ENCODE peak calls at places on chromosome 21, in five cellular contexts. A is fibroblast of lung, Y is adrenal gland, F is coronary artery, S is hepatocyte. E is an unnamed sample.
A peak's percentile ranks its signal among the peaks of the same experiment; 100 is the strongest.

GRCh38 chr21:42518626-42519025 is 5.0 kb downstream of the SLC37A1 start:
- DNase-seq in A (no peak), Y (no peak), F (no peak), S (no peak), E (no peak)

GRCh38 chr21:44552136-44552535 is 831 bp upstream of the KRTAP10-2 start:
- DNase-seq in A (no peak), Y (no peak), F (no peak), S (no peak), E (no peak)

GRCh38 chr21:43364851-43365424 is 62.0 kb downstream of the SIK1 start:
- DNase-seq in A (no peak), Y (no peak), F (no peak), S (peak; percentile 46), E (no peak)

GRCh38 chr21:46509760-46510159 is 51.1 kb downstream of the DIP2A start:
- DNase-seq in A (peak; percentile 56), Y (peak; percentile 53), F (no peak), S (peak; percentile 52), E (no peak)

GRCh38 chr21:44914176-44914874 is 6.4 kb downstream of the ITGB2 start:
- DNase-seq in A (no peak), Y (no peak), F (no peak), S (no peak), E (no peak)

GRCh38 chr21:41620982-41621381 is 113.0 kb upstream of the TMPRSS2 start:
- DNase-seq in A (peak; percentile 71), Y (no peak), F (no peak), S (no peak), E (no peak)

GRCh38 chr21:29092102-29092959 is 18.9 kb upstream of the CCT8 start:
- DNase-seq in A (peak; percentile 65), Y (peak; percentile 63), F (no peak), S (no peak), E (no peak)

GRCh38 chr21:42649122-42650032 is 4.0 kb upstream of the PDE9A start:
- DNase-seq in A (no peak), Y (no peak), F (no peak), S (no peak), E (no peak)

GRCh38 chr21:25383545-25383944 is 223.7 kb downstream of the MRPL39 start:
- DNase-seq in A (no peak), Y (no peak), F (no peak), S (no peak), E (no peak)
- H3K4me3 ChIP-seq in A (no peak overlapping the region), Y (no peak overlapping the region), F (no peak overlapping the region), S (no peak overlapping the region), E (no peak overlapping the region)

GRCh38 chr21:32279377-32279680 is 480 bp upstream of the MIS18A start:
- DNase-seq in A (no peak), Y (no peak), F (no peak), S (no peak), E (no peak)
- TF ChIP-seq CTCF in A (no peak), Y (no peak), F (no peak), S (no peak), E (no peak)

DNA sequence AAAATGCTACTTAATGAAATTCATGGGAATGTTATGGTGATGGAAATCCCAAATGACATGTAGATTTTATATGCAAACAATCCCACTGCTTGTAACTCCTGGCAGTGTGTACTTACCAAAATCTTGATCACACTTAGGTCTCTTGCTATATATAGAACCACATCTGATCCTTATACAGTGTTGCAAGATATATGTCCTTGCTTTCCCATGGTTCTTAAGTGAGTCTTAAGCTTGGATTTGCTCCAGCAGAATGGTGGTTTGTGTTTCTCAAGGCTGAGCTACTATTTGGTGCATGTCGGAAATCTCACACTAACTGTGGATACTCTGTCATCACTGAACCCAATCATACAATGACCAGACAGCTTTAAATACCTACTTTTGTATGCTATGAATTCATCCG is 50.0 kb downstream of the KCNJ15 start:
- DNase-seq in A (peak; percentile 99), Y (no peak), F (no peak), S (peak; percentile 39), E (no peak)
- H3K4me3 ChIP-seq in A (peak overlapping the region; percentile 22), Y (no peak overlapping the region), F (no peak overlapping the region), S (no peak overlapping the region), E (no peak overlapping the region)

DNA sequence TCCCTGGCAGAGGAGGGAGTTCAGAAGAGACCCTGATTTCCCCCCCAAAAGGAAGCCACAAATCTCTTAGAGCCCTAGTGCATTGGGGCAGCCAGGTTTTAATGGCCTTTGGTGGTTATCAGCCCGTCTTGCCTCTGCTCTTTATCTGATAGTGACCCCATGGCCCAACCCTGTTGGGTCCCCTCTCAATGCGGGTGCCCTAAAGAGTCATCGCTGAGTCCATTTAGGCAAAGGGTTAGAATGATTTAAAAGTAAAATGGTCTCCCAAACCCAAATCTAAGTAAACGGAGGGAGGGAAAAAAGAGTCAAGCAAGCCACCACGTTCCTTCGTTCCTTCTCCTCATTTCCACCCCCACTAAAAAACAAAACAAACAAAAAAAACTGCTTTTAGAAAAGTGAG is 164.0 kb downstream of the RUNX1 start:
- DNase-seq in A (peak; percentile 43), Y (no peak), F (no peak), S (no peak), E (no peak)
- TF ChIP-seq CTCF in A (no peak), Y (no peak), F (no peak), S (no peak), E (no peak)